ENCODE peak calls at places on chromosomes 5 and 9, in four cellular contexts. X, B, L and E are unnamed samples.

GRCh38 chr5:126454081-126454480 is 30.9 kb downstream of the GRAMD2B start:
- DNase-seq in X (no peak), B (no peak), L (no peak), E (no peak)

GRCh38 chr5:115962565-115963402 is 509 bp downstream of the LVRN start:
- DNase-seq in X (no peak), B (no peak), L (no peak), E (peak)

GRCh38 chr5:143592648-143593047 is 189.2 kb upstream of the NR3C1 start:
- DNase-seq in X (no peak), B (no peak), L (no peak), E (peak)

GRCh38 chr9:133558191-133559126 is 24.0 kb downstream of the ADAMTSL2 start:
- DNase-seq in X (peak), B (peak), L (peak), E (peak)

GRCh38 chr9:72305102-72305546 is 59.9 kb downstream of the ZFAND5 start:
- DNase-seq in X (peak), B (no peak), L (peak), E (peak)

GRCh38 chr5:169744336-169744735 is 107.3 kb downstream of the DOCK2 start:
- DNase-seq in X (no peak), B (no peak), L (no peak), E (no peak)

GRCh38 chr5:17411436-17411835 is 86.6 kb upstream of the TAF11L2 start:
- DNase-seq in X (no peak), B (no peak), L (no peak), E (no peak)

GRCh38 chr5:134046330-134046729 is 41.6 kb upstream of the VDAC1 start:
- DNase-seq in X (no peak), B (no peak), L (peak), E (no peak)

GRCh38 chr9:68895741-68896478 is 118.0 kb downstream of the PRKACG start:
- DNase-seq in X (no peak), B (peak), L (no peak), E (no peak)

GRCh38 chr9:112125961-112126388 is 49.1 kb downstream of the SUSD1 start:
- DNase-seq in X (no peak), B (no peak), L (peak), E (no peak)

GRCh38 chr5:154475613-154476342 is 2.2 kb downstream of the HAND1 start:
- DNase-seq in X (no peak), B (no peak), L (no peak), E (no peak)

GRCh38 chr5:179264053-179264540 is 81.2 kb downstream of the ADAMTS2 start:
- DNase-seq in X (no peak), B (no peak), L (no peak), E (no peak)

GRCh38 chr5:108617467-108618435 is 129.9 kb upstream of the FER start:
- DNase-seq in X (no peak), B (no peak), L (no peak), E (no peak)

GRCh38 chr9:134433101-134433500 is 106.8 kb downstream of the RXRA start:
- DNase-seq in X (no peak), B (no peak), L (no peak), E (peak)

GRCh38 chr9:84339951-84340350 is 607 bp downstream of the SLC28A3 start:
- DNase-seq in X (no peak), B (no peak), L (no peak), E (no peak)

GRCh38 chr5:53381-54174 is 38.4 kb upstream of the PLEKHG4B start:
- DNase-seq in X (peak), B (no peak), L (no peak), E (no peak)

GRCh38 chr5:60436518-60436917 is 263.4 kb downstream of the DEPDC1B start:
- DNase-seq in X (no peak), B (peak), L (no peak), E (no peak)

GRCh38 chr5:157253547-157253946 is 12.4 kb upstream of the CYFIP2 start:
- DNase-seq in X (peak), B (no peak), L (peak), E (peak)

GRCh38 chr5:122490718-122491117 is 178.7 kb downstream of the SNCAIP start:
- DNase-seq in X (no peak), B (no peak), L (no peak), E (no peak)

GRCh38 chr5:171858303-171858702 is 72.7 kb downstream of the SMIM23 start:
- DNase-seq in X (peak), B (no peak), L (peak), E (no peak)

GRCh38 chr5:114305402-114306207 is 56.3 kb upstream of the KCNN2 start:
- DNase-seq in X (no peak), B (no peak), L (peak), E (peak)

GRCh38 chr5:141695627-141696180 is 13.7 kb upstream of the ARAP3 start:
- DNase-seq in X (no peak), B (no peak), L (no peak), E (peak)

GRCh38 chr5:157025093-157025698 is 33.7 kb downstream of the HAVCR1 start:
- DNase-seq in X (no peak), B (peak), L (no peak), E (no peak)

GRCh38 chr5:131413605-131414559 is 150.0 kb downstream of the CDC42SE2 start:
- DNase-seq in X (no peak), B (peak), L (no peak), E (no peak)

GRCh38 chr5:142292808-142293207 is 32.0 kb downstream of the SPRY4 start:
- DNase-seq in X (no peak), B (no peak), L (no peak), E (no peak)

GRCh38 chr5:14581891-14582796 is 552 bp downstream of the OTULINL start:
- DNase-seq in X (no peak), B (no peak), L (no peak), E (peak)

GRCh38 chr5:146007973-146008372 is 71.6 kb downstream of the SH3RF2 start:
- DNase-seq in X (no peak), B (no peak), L (no peak), E (no peak)

GRCh38 chr5:61354199-61354598 is 22.1 kb downstream of the ZSWIM6 start:
- DNase-seq in X (no peak), B (no peak), L (no peak), E (no peak)

GRCh38 chr5:123273984-123274383 is 149.2 kb downstream of the CEP120 start:
- DNase-seq in X (no peak), B (no peak), L (no peak), E (no peak)

GRCh38 chr9:128412120-128412790 is 8.4 kb upstream of the CERCAM start:
- DNase-seq in X (peak), B (no peak), L (peak), E (peak)

GRCh38 chr5:178338126-178338749 is 105.6 kb upstream of the PHYKPL start:
- DNase-seq in X (no peak), B (no peak), L (no peak), E (no peak)

GRCh38 chr5:633521-633955 is 21.4 kb downstream of the CEP72 start:
- DNase-seq in X (peak), B (no peak), L (no peak), E (no peak)

GRCh38 chr5:150753463-150753862 is 5.4 kb downstream of the DCTN4 start:
- DNase-seq in X (no peak), B (no peak), L (no peak), E (no peak)

GRCh38 chr5:58394326-58394725 is 65.6 kb downstream of the PLK2 start:
- DNase-seq in X (no peak), B (no peak), L (no peak), E (no peak)

GRCh38 chr9:137032893-137033292 is 1.0 kb upstream of the FUT7 start:
- DNase-seq in X (no peak), B (no peak), L (no peak), E (no peak)
- TF ChIP-seq MYC in X (no peak), B (no peak), L (no peak), E (no peak)

DNA sequence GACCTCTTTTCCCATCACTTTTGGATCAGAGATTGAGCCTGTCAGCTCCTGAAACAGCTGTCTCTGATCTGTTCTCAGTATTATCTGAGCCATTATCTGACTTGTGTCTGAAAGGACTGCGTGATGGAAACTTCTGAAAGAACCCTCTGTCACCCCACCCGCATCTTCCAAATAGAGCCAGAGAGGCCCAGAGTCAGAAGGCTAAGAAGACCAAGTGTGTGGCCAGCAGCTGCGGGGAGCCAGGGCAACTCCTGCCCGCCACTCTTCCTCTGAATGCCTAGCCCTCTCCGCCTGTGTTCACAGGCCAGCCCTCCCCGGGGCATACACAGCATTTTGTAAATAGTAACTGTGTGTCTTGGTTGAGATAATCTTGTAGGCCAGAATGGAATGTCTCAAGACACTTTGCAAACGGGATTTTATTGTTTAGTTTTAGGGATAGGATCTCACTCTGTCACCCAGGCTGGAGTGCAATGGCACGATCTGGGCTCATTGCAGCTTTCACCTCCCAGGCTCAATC is 92.7 kb downstream of the AOPEP start:
- DNase-seq in X (no peak), B (no peak), L (no peak), E (no peak)
- TF ChIP-seq POLR2AphosphoS5 in X (no peak), B (no peak), L (no peak), E (no peak)

GRCh38 chr5:127840809-127841208 is 137.6 kb downstream of the CCDC192 start:
- DNase-seq in X (no peak), B (no peak), L (no peak), E (peak)

GRCh38 chr5:127846884-127847283 is 143.7 kb downstream of the CCDC192 start:
- DNase-seq in X (no peak), B (no peak), L (no peak), E (no peak)

GRCh38 chr5:127840198-127840524 is 137.0 kb downstream of the CCDC192 start:
- DNase-seq in X (no peak), B (no peak), L (no peak), E (no peak)

GRCh38 chr5:127848098-127848497 is 144.9 kb downstream of the CCDC192 start:
- DNase-seq in X (no peak), B (no peak), L (no peak), E (no peak)

DNA sequence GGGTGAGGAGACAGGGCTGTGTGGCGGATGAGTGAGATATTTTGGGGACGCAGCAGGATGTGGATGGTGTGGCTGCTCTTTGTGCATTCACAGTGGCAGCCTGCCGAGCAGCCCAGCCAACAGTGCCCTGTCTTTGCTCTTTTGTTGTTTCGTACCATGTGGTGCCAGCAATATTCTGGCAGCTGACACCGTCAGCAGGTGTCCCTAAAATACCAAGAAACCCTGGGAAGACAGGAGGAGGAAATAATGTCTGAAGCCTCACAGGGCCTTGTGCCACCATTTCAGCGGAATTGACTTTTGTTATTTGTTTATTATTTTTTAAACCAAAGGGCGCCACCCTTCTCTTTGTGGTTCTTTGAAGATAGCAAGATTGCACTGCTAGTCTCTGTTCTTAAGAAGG is 141.4 kb downstream of the CCDC192 start:
- DNase-seq in X (no peak), B (no peak), L (no peak), E (no peak)
- TF ChIP-seq MYC in X (no peak), B (no peak), L (no peak), E (no peak)

GRCh38 chr5:75694781-75695180 is 22.5 kb downstream of the POC5 start:
- DNase-seq in X (no peak), B (no peak), L (no peak), E (no peak)

GRCh38 chr5:75686480-75686879 is 30.8 kb downstream of the POC5 start:
- DNase-seq in X (no peak), B (no peak), L (no peak), E (no peak)

GRCh38 chr5:75685141-75685540 is 32.1 kb downstream of the POC5 start:
- DNase-seq in X (no peak), B (no peak), L (no peak), E (no peak)

GRCh38 chr5:75690669-75691068 is 26.6 kb downstream of the POC5 start:
- DNase-seq in X (no peak), B (no peak), L (no peak), E (no peak)
- TF ChIP-seq POLR2AphosphoS5 in X (no peak), B (no peak), L (no peak), E (no peak)

GRCh38 chr9:1726993-1727759 is 288.0 kb upstream of the SMARCA2 start:
- DNase-seq in X (no peak), B (no peak), L (no peak), E (no peak)
- TF ChIP-seq MYC in X (no peak), B (no peak), L (no peak), E (no peak)

GRCh38 chr9:89363921-89364663 is 45.8 kb downstream of the SECISBP2 start:
- DNase-seq in X (no peak), B (no peak), L (no peak), E (no peak)
- TF ChIP-seq POLR2AphosphoS5 in X (no peak), B (no peak), L (no peak), E (no peak)

DNA sequence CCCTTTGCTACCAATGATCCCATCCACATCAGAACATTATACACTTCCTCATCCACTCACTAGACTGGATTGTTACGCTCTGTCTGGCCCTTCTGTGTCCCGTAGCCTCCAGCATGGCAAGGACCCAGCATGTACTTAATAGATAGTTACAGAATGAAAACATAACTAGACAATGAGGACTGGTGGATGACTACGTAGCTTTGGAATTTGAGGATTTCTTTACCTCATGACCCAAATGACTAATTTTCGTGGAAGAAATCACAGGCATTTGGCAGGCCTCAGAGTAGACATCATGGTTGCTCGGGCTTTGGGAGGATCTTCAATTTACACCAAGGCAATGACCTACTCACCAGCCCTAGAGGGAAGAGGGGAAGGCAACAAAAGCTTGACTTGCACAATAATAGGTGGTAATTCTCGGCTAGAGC is 299.8 kb downstream of the TLE1 start:
- DNase-seq in X (no peak), B (no peak), L (peak), E (peak)
- TF ChIP-seq MYC in X (no peak), B (no peak), L (no peak), E (no peak)

GRCh38 chr5:85466423-85466822 is 1081.7 kb upstream of the EDIL3 start:
- DNase-seq in X (no peak), B (no peak), L (no peak), E (no peak)
- TF ChIP-seq POLR2AphosphoS5 in X (no peak), B (no peak), L (no peak), E (no peak)